ENCODE peak calls at places on chromosomes 4 and X, in six cellular contexts. One of them, this sample, is unnamed.

GRCh38 chr4:179536694-179537093 is 2094.5 kb upstream of the AGA start:
- DNase-seq in H9: peak; percentile 30
- DNase-seq in foreskin keratinocyte: no peak
- DNase-seq in CD8-positive, alpha-beta memory T cell: no peak
- DNase-seq in left ventricle myocardium inferior: no peak
- DNase-seq in left lung: no peak
- DNase-seq in this sample: no peak

GRCh38 chrX:25878806-25879205 is 259.3 kb upstream of the MAGEB18 start:
- DNase-seq in H9: no peak
- DNase-seq in foreskin keratinocyte: no peak
- DNase-seq in CD8-positive, alpha-beta memory T cell: no peak
- DNase-seq in left ventricle myocardium inferior: no peak
- DNase-seq in left lung: no peak
- DNase-seq in this sample: no peak

GRCh38 chrX:13007519-13008188 is 32.7 kb downstream of the TMSB4X start:
- DNase-seq in H9: no peak
- DNase-seq in foreskin keratinocyte: no peak
- DNase-seq in CD8-positive, alpha-beta memory T cell: no peak
- DNase-seq in left ventricle myocardium inferior: no peak
- DNase-seq in left lung: no peak
- DNase-seq in this sample: no peak

GRCh38 chr4:15314974-15315373 is 112.9 kb upstream of the C1QTNF7 start:
- DNase-seq in H9: no peak
- DNase-seq in foreskin keratinocyte: peak; percentile 12
- DNase-seq in CD8-positive, alpha-beta memory T cell: no peak
- DNase-seq in left ventricle myocardium inferior: no peak
- DNase-seq in left lung: no peak
- DNase-seq in this sample: no peak

GRCh38 chr4:184287697-184288255 is 70.1 kb upstream of the ENPP6 start:
- DNase-seq in H9: peak; percentile 44
- DNase-seq in foreskin keratinocyte: peak; percentile 33
- DNase-seq in CD8-positive, alpha-beta memory T cell: no peak
- DNase-seq in left ventricle myocardium inferior: no peak
- DNase-seq in left lung: no peak
- DNase-seq in this sample: peak; percentile 77

GRCh38 chr4:104416725-104417363 is 77.8 kb downstream of the CXXC4 start:
- DNase-seq in H9: peak; percentile 41
- DNase-seq in foreskin keratinocyte: no peak
- DNase-seq in CD8-positive, alpha-beta memory T cell: no peak
- DNase-seq in left ventricle myocardium inferior: no peak
- DNase-seq in left lung: no peak
- DNase-seq in this sample: no peak

GRCh38 chr4:90357117-90357710 is 230.0 kb downstream of the CCSER1 start:
- DNase-seq in H9: no peak
- DNase-seq in foreskin keratinocyte: peak; percentile 12
- DNase-seq in CD8-positive, alpha-beta memory T cell: no peak
- DNase-seq in left ventricle myocardium inferior: no peak
- DNase-seq in left lung: no peak
- DNase-seq in this sample: no peak

GRCh38 chr4:6714954-6715353 is 1.0 kb upstream of the BLOC1S4 start:
- DNase-seq in H9: no peak
- DNase-seq in foreskin keratinocyte: no peak
- DNase-seq in CD8-positive, alpha-beta memory T cell: no peak
- DNase-seq in left ventricle myocardium inferior: no peak
- DNase-seq in left lung: no peak
- DNase-seq in this sample: no peak

GRCh38 chrX:48466696-48467095 is 3.4 kb downstream of the SLC38A5 start:
- DNase-seq in H9: peak; percentile 35
- DNase-seq in foreskin keratinocyte: no peak
- DNase-seq in CD8-positive, alpha-beta memory T cell: no peak
- DNase-seq in left ventricle myocardium inferior: no peak
- DNase-seq in left lung: no peak
- DNase-seq in this sample: no peak

GRCh38 chr4:7540654-7541413 is 106.1 kb upstream of the PSAPL1 start:
- DNase-seq in H9: no peak
- DNase-seq in foreskin keratinocyte: no peak
- DNase-seq in CD8-positive, alpha-beta memory T cell: no peak
- DNase-seq in left ventricle myocardium inferior: no peak
- DNase-seq in left lung: peak; percentile 61
- DNase-seq in this sample: no peak

GRCh38 chrX:67917412-67918010 is 373.7 kb downstream of the AR start:
- DNase-seq in H9: no peak
- DNase-seq in foreskin keratinocyte: no peak
- DNase-seq in CD8-positive, alpha-beta memory T cell: no peak
- DNase-seq in left ventricle myocardium inferior: no peak
- DNase-seq in left lung: no peak
- DNase-seq in this sample: no peak

GRCh38 chr4:111506706-111507105 is 638.5 kb upstream of the FAM241A start:
- DNase-seq in H9: no peak
- DNase-seq in foreskin keratinocyte: peak; percentile 38
- DNase-seq in CD8-positive, alpha-beta memory T cell: no peak
- DNase-seq in left ventricle myocardium inferior: no peak
- DNase-seq in left lung: no peak
- DNase-seq in this sample: no peak

GRCh38 chrX:152641256-152641875 is 3.7 kb downstream of the GABRQ start:
- DNase-seq in H9: peak; percentile 77
- DNase-seq in foreskin keratinocyte: no peak
- DNase-seq in CD8-positive, alpha-beta memory T cell: no peak
- DNase-seq in left ventricle myocardium inferior: no peak
- DNase-seq in left lung: no peak
- DNase-seq in this sample: peak; percentile 57

GRCh38 chr4:85842540-85842939 is 367.6 kb downstream of the ARHGAP24 start:
- DNase-seq in H9: no peak
- DNase-seq in foreskin keratinocyte: no peak
- DNase-seq in CD8-positive, alpha-beta memory T cell: no peak
- DNase-seq in left ventricle myocardium inferior: no peak
- DNase-seq in left lung: no peak
- DNase-seq in this sample: no peak

GRCh38 chrX:119325456-119325855 is 73.7 kb upstream of the SLC25A43 start:
- DNase-seq in H9: no peak
- DNase-seq in foreskin keratinocyte: peak; percentile 55
- DNase-seq in CD8-positive, alpha-beta memory T cell: no peak
- DNase-seq in left ventricle myocardium inferior: no peak
- DNase-seq in left lung: no peak
- DNase-seq in this sample: no peak

GRCh38 chr4:828641-829271 is 2.8 kb upstream of the CPLX1 start:
- DNase-seq in H9: peak; percentile 60
- DNase-seq in foreskin keratinocyte: no peak
- DNase-seq in CD8-positive, alpha-beta memory T cell: no peak
- DNase-seq in left ventricle myocardium inferior: peak; percentile 52
- DNase-seq in left lung: peak; percentile 71
- DNase-seq in this sample: no peak

GRCh38 chrX:43702660-43703059 is 46.6 kb downstream of the MAOA start:
- DNase-seq in H9: no peak
- DNase-seq in foreskin keratinocyte: no peak
- DNase-seq in CD8-positive, alpha-beta memory T cell: no peak
- DNase-seq in left ventricle myocardium inferior: no peak
- DNase-seq in left lung: no peak
- DNase-seq in this sample: no peak

GRCh38 chrX:68355629-68355920 is 77.7 kb downstream of the OPHN1 start:
- DNase-seq in H9: no peak
- DNase-seq in foreskin keratinocyte: no peak
- DNase-seq in CD8-positive, alpha-beta memory T cell: no peak
- DNase-seq in left ventricle myocardium inferior: no peak
- DNase-seq in left lung: no peak
- DNase-seq in this sample: no peak

GRCh38 chrX:22338740-22339139 is 66.0 kb downstream of the CBLL2 start:
- DNase-seq in H9: no peak
- DNase-seq in foreskin keratinocyte: peak; percentile 28
- DNase-seq in CD8-positive, alpha-beta memory T cell: no peak
- DNase-seq in left ventricle myocardium inferior: no peak
- DNase-seq in left lung: no peak
- DNase-seq in this sample: no peak

GRCh38 chr4:42331914-42332368 is 65.3 kb upstream of the SHISA3 start:
- DNase-seq in H9: no peak
- DNase-seq in foreskin keratinocyte: no peak
- DNase-seq in CD8-positive, alpha-beta memory T cell: no peak
- DNase-seq in left ventricle myocardium inferior: peak; percentile 56
- DNase-seq in left lung: no peak
- DNase-seq in this sample: no peak

GRCh38 chrX:98452456-98452855 is 1568.7 kb downstream of the RPA4 start:
- DNase-seq in H9: no peak
- DNase-seq in foreskin keratinocyte: no peak
- DNase-seq in CD8-positive, alpha-beta memory T cell: no peak
- DNase-seq in left ventricle myocardium inferior: no peak
- DNase-seq in left lung: no peak
- DNase-seq in this sample: no peak

GRCh38 chrX:122046226-122046625 is 998.8 kb downstream of the GLUD2 start:
- DNase-seq in H9: no peak
- DNase-seq in foreskin keratinocyte: no peak
- DNase-seq in CD8-positive, alpha-beta memory T cell: no peak
- DNase-seq in left ventricle myocardium inferior: no peak
- DNase-seq in left lung: no peak
- DNase-seq in this sample: no peak

GRCh38 chr4:118904935-118905334 is 16.3 kb downstream of the SYNPO2 start:
- DNase-seq in H9: no peak
- DNase-seq in foreskin keratinocyte: no peak
- DNase-seq in CD8-positive, alpha-beta memory T cell: no peak
- DNase-seq in left ventricle myocardium inferior: no peak
- DNase-seq in left lung: no peak
- DNase-seq in this sample: no peak

GRCh38 chr4:110613710-110614109 is 9.2 kb downstream of the PITX2 start:
- DNase-seq in H9: no peak
- DNase-seq in foreskin keratinocyte: no peak
- DNase-seq in CD8-positive, alpha-beta memory T cell: no peak
- DNase-seq in left ventricle myocardium inferior: no peak
- DNase-seq in left lung: no peak
- DNase-seq in this sample: no peak

GRCh38 chr4:61003301-61003700 is 196.8 kb upstream of the ADGRL3 start:
- DNase-seq in H9: no peak
- DNase-seq in foreskin keratinocyte: peak; percentile 19
- DNase-seq in CD8-positive, alpha-beta memory T cell: no peak
- DNase-seq in left ventricle myocardium inferior: no peak
- DNase-seq in left lung: no peak
- DNase-seq in this sample: no peak

GRCh38 chr4:156765277-156765676 is 206.3 kb downstream of the PDGFC start:
- DNase-seq in H9: no peak
- DNase-seq in foreskin keratinocyte: no peak
- DNase-seq in CD8-positive, alpha-beta memory T cell: no peak
- DNase-seq in left ventricle myocardium inferior: no peak
- DNase-seq in left lung: no peak
- DNase-seq in this sample: no peak

GRCh38 chr4:35038079-35038805 is 1206.1 kb downstream of the ARAP2 start:
- DNase-seq in H9: no peak
- DNase-seq in foreskin keratinocyte: no peak
- DNase-seq in CD8-positive, alpha-beta memory T cell: no peak
- DNase-seq in left ventricle myocardium inferior: no peak
- DNase-seq in left lung: peak; percentile 70
- DNase-seq in this sample: no peak

GRCh38 chr4:108166441-108167315 is 2.1 kb downstream of the LEF1 start:
- DNase-seq in H9: peak; percentile 85
- DNase-seq in foreskin keratinocyte: no peak
- DNase-seq in CD8-positive, alpha-beta memory T cell: peak; percentile 71
- DNase-seq in left ventricle myocardium inferior: no peak
- DNase-seq in left lung: peak; percentile 78
- DNase-seq in this sample: no peak

GRCh38 chr4:90069151-90069550 is 58.0 kb upstream of the CCSER1 start:
- DNase-seq in H9: no peak
- DNase-seq in foreskin keratinocyte: peak; percentile 73
- DNase-seq in CD8-positive, alpha-beta memory T cell: no peak
- DNase-seq in left ventricle myocardium inferior: no peak
- DNase-seq in left lung: no peak
- DNase-seq in this sample: no peak

GRCh38 chrX:1449581-1450149 is 3.0 kb downstream of the ASMTL start:
- DNase-seq in H9: peak; percentile 8
- DNase-seq in foreskin keratinocyte: no peak
- DNase-seq in CD8-positive, alpha-beta memory T cell: no peak
- DNase-seq in left ventricle myocardium inferior: no peak
- DNase-seq in left lung: no peak
- DNase-seq in this sample: peak; percentile 37

GRCh38 chr4:121154103-121154515 is 10.0 kb downstream of the TNIP3 start:
- DNase-seq in H9: no peak
- DNase-seq in foreskin keratinocyte: no peak
- DNase-seq in CD8-positive, alpha-beta memory T cell: peak; percentile 79
- DNase-seq in left ventricle myocardium inferior: no peak
- DNase-seq in left lung: no peak
- DNase-seq in this sample: no peak

GRCh38 chr4:17117746-17118145 is 219.3 kb upstream of the LDB2 start:
- DNase-seq in H9: no peak
- DNase-seq in foreskin keratinocyte: no peak
- DNase-seq in CD8-positive, alpha-beta memory T cell: no peak
- DNase-seq in left ventricle myocardium inferior: no peak
- DNase-seq in left lung: no peak
- DNase-seq in this sample: no peak
- H3K4me1 ChIP-seq in H9: no peaks in the 10 kb centered on the region
- H3K4me1 ChIP-seq in foreskin keratinocyte: no peaks in the 10 kb centered on the region
- H3K4me1 ChIP-seq in CD8-positive, alpha-beta memory T cell: no peaks in the 10 kb centered on the region
- H3K4me1 ChIP-seq in left ventricle myocardium inferior: no peaks in the 10 kb centered on the region
- H3K4me1 ChIP-seq in left lung: no peaks in the 10 kb centered on the region
- H3K4me1 ChIP-seq in this sample: no peaks in the 10 kb centered on the region

DNA sequence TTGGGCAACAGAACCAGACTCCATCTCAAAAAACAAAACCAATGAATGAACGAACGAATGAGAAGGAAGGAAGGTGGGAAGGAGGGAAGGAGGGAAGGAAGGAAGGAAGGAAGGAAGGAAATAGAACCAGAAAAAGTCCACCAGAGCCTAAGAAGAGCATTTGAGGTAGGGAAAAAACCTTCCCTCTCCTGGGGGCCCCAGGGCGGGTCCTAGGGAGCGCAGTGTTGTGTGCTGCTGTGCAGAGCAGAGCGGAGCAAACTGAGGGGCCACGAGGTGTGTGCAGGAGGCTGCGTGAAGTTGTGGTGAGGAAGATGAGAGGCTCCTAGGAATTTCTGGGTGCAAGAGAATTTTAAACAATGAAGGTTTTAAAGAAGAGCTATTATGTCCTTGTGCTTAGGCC is 16.0 kb upstream of the NSUN7 start:
- DNase-seq in H9: no peak
- DNase-seq in foreskin keratinocyte: no peak
- DNase-seq in CD8-positive, alpha-beta memory T cell: no peak
- DNase-seq in left ventricle myocardium inferior: no peak
- DNase-seq in left lung: no peak
- DNase-seq in this sample: no peak
- H3K4me1 ChIP-seq in H9: no peaks in the 10 kb centered on the region
- H3K4me1 ChIP-seq in foreskin keratinocyte: no peaks in the 10 kb centered on the region
- H3K4me1 ChIP-seq in CD8-positive, alpha-beta memory T cell: no peaks in the 10 kb centered on the region
- H3K4me1 ChIP-seq in left ventricle myocardium inferior: peaks cover 9% of the 10 kb centered on the region
- H3K4me1 ChIP-seq in left lung: no peaks in the 10 kb centered on the region
- H3K4me1 ChIP-seq in this sample: no peaks in the 10 kb centered on the region

GRCh38 chr4:73828945-73829344 is 7.5 kb upstream of the CXCL6 start:
- DNase-seq in H9: no peak
- DNase-seq in foreskin keratinocyte: no peak
- DNase-seq in CD8-positive, alpha-beta memory T cell: no peak
- DNase-seq in left ventricle myocardium inferior: no peak
- DNase-seq in left lung: no peak
- DNase-seq in this sample: no peak
- H3K4me1 ChIP-seq in H9: no peaks in the 10 kb centered on the region
- H3K4me1 ChIP-seq in foreskin keratinocyte: peaks cover 18% of the 10 kb centered on the region
- H3K4me1 ChIP-seq in CD8-positive, alpha-beta memory T cell: no peaks in the 10 kb centered on the region
- H3K4me1 ChIP-seq in left ventricle myocardium inferior: no peaks in the 10 kb centered on the region
- H3K4me1 ChIP-seq in left lung: no peaks in the 10 kb centered on the region
- H3K4me1 ChIP-seq in this sample: no peaks in the 10 kb centered on the region

DNA sequence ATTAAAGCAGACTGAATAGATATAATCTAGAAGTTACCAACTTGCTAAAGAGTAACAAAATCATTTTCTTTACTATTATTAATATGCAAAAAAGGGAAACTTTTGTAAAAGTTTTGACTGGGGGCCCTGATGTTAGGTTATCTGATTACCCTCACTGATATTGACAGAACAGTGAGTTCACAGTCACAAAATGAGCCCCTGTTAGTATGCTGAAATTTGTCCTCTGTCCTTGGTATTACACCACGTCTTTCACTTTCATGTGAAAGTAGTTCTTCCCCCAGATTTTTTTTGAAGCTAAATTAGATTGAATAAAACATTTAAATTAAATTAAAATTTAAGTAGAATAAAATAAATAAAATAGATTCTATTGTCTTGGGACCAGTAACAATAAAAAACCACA is 5.9 kb downstream of the STBD1 start:
- DNase-seq in H9: no peak
- DNase-seq in foreskin keratinocyte: no peak
- DNase-seq in CD8-positive, alpha-beta memory T cell: no peak
- DNase-seq in left ventricle myocardium inferior: no peak
- DNase-seq in left lung: no peak
- DNase-seq in this sample: no peak
- H3K4me1 ChIP-seq in H9: no peaks in the 10 kb centered on the region
- H3K4me1 ChIP-seq in foreskin keratinocyte: no peaks in the 10 kb centered on the region
- H3K4me1 ChIP-seq in CD8-positive, alpha-beta memory T cell: no peaks in the 10 kb centered on the region
- H3K4me1 ChIP-seq in left ventricle myocardium inferior: peaks cover 43% of the 10 kb centered on the region
- H3K4me1 ChIP-seq in left lung: peaks cover 2% of the 10 kb centered on the region
- H3K4me1 ChIP-seq in this sample: peaks cover 12% of the 10 kb centered on the region